ENCODE peak calls at places on chromosomes 3 and 15, in four cellular contexts. Q is kidney epithelial cell, E is EL, I is Right ventricle myocardium superior. U is an unnamed sample.

GRCh38 chr15:27176785-27177406 is 205.9 kb downstream of the GABRG3 start:
- DNase-seq in Q (no peak), E (no peak), I (no peak), U (no peak)

GRCh38 chr15:65309882-65310418 is 5.5 kb downstream of the RNU5B-1 start:
- DNase-seq in Q (no peak), E (no peak), I (peak), U (no peak)

GRCh38 chr3:108951802-108952474 is 1.7 kb downstream of the GUCA1C start:
- DNase-seq in Q (no peak), E (no peak), I (no peak), U (no peak)

GRCh38 chr15:43544266-43544665 is 26.9 kb downstream of the MAP1A start:
- DNase-seq in Q (no peak), E (peak), I (no peak), U (no peak)

GRCh38 chr3:183698318-183698731 is 728 bp downstream of the YEATS2 start:
- DNase-seq in Q (no peak), E (peak), I (no peak), U (no peak)

GRCh38 chr15:68666812-68667450 is 88.1 kb downstream of the CORO2B start:
- DNase-seq in Q (no peak), E (no peak), I (peak), U (no peak)

GRCh38 chr3:8303466-8303865 is 198.2 kb upstream of the LMCD1 start:
- DNase-seq in Q (no peak), E (peak), I (no peak), U (no peak)

GRCh38 chr3:138227650-138228049 is 40.5 kb downstream of the ARMC8 start:
- DNase-seq in Q (no peak), E (peak), I (no peak), U (no peak)